ENCODE peak calls at places on chromosomes 13 and 19, in five cellular contexts. G, Y, J, W and D are unnamed samples.

GRCh38 chr13:23749288-23749880 is 139.8 kb downstream of the MIPEP start:
- DNase-seq in G (no peak), Y (no peak), J (no peak), W (no peak), D (no peak)

GRCh38 chr13:95754069-95754468 is 77.1 kb downstream of the DNAJC3 start:
- DNase-seq in G (no peak), Y (no peak), J (no peak), W (no peak), D (no peak)

GRCh38 chr19:48900477-48901452 is 653 bp downstream of the NUCB1 start:
- DNase-seq in G (peak), Y (no peak), J (peak), W (peak), D (no peak)

GRCh38 chr19:46080561-46080960 is 39.8 kb upstream of the IGFL4 start:
- DNase-seq in G (peak), Y (no peak), J (peak), W (no peak), D (no peak)

GRCh38 chr19:50701367-50701985 is 18.1 kb downstream of the SHANK1 start:
- DNase-seq in G (no peak), Y (no peak), J (no peak), W (no peak), D (no peak)

GRCh38 chr19:36939153-36939552 is 23.0 kb downstream of the ZNF568 start:
- DNase-seq in G (peak), Y (no peak), J (no peak), W (no peak), D (no peak)

GRCh38 chr19:18859676-18860301 is 28.0 kb downstream of the UPF1 start:
- DNase-seq in G (no peak), Y (no peak), J (no peak), W (no peak), D (no peak)

GRCh38 chr19:15631817-15632216 is 8.9 kb upstream of the CYP4F3 start:
- DNase-seq in G (no peak), Y (no peak), J (peak), W (peak), D (no peak)